ENCODE peak calls at places on chromosome 3, in nine cellular contexts. Y, R, X, T, J, F, D, W and S are unnamed samples.

GRCh38 chr3:150544040-150544439 is 2.3 kb downstream of the SERP1 start:
- DNase-seq in W (no peak), X (peak), R (no peak), J (peak), F (no peak), T (no peak), D (no peak), Y (no peak), S (no peak)

GRCh38 chr3:165491487-165491886 is 295.3 kb upstream of the SLITRK3 start:
- DNase-seq in F (no peak), X (peak), T (no peak), J (peak), R (no peak), W (no peak), Y (no peak), D (no peak), S (no peak)

GRCh38 chr3:182636646-182637045 is 156.7 kb upstream of the ATP11B start:
- DNase-seq in T (no peak), J (peak), X (peak), D (no peak), W (no peak), R (no peak), Y (no peak), F (no peak), S (no peak)

GRCh38 chr3:166471074-166471753 is 634.0 kb upstream of the BCHE start:
- DNase-seq in W (no peak), J (no peak), X (no peak), R (no peak), T (no peak), Y (no peak), D (no peak), F (no peak), S (no peak)

GRCh38 chr3:53702776-53703175 is 143.4 kb downstream of the CHDH start:
- DNase-seq in W (no peak), R (no peak), F (no peak), X (no peak), T (no peak), Y (no peak), D (no peak), J (no peak), S (no peak)

GRCh38 chr3:58528629-58529028 is 8.4 kb downstream of the ACOX2 start:
- DNase-seq in F (peak), X (peak), W (no peak), T (no peak), R (no peak), D (no peak), J (peak), Y (no peak), S (no peak)

GRCh38 chr3:180974286-180974685 is 15.2 kb downstream of the DNAJC19 start:
- DNase-seq in J (no peak), X (peak), F (no peak), R (no peak), Y (no peak), D (no peak), W (no peak), T (no peak), S (no peak)

GRCh38 chr3:55405436-55405835 is 81.7 kb downstream of the WNT5A start:
- DNase-seq in R (no peak), W (peak), D (no peak), X (peak), F (no peak), T (no peak), Y (peak), J (peak), S (no peak)

GRCh38 chr3:52200981-52201679 is 3.2 kb downstream of the ALAS1 start:
- DNase-seq in T (no peak), F (no peak), D (no peak), Y (no peak), W (no peak), J (no peak), R (no peak), X (peak), S (no peak)

GRCh38 chr3:26104856-26105255 is 315.0 kb downstream of the OXSM start:
- DNase-seq in Y (no peak), F (no peak), W (no peak), D (no peak), T (no peak), R (no peak), J (no peak), X (no peak), S (no peak)

GRCh38 chr3:115148142-115148790 is 1.2 kb upstream of the ZBTB20 start:
- DNase-seq in W (peak), R (no peak), F (no peak), D (no peak), Y (no peak), X (no peak), J (peak), T (no peak), S (no peak)

GRCh38 chr3:45343947-45344346 is 44.4 kb upstream of the LARS2 start:
- DNase-seq in X (no peak), T (no peak), W (peak), R (no peak), J (peak), F (no peak), D (no peak), Y (peak), S (no peak)

GRCh38 chr3:118641608-118642007 is 393.0 kb downstream of the IGSF11 start:
- DNase-seq in X (peak), T (no peak), R (no peak), Y (peak), F (no peak), J (no peak), D (no peak), W (peak), S (no peak)

GRCh38 chr3:10524799-10525301 is 19.5 kb upstream of the ATP2B2 start:
- DNase-seq in W (no peak), F (peak), X (no peak), R (no peak), Y (peak), D (no peak), J (no peak), T (no peak), S (no peak)

GRCh38 chr3:140816372-140816771 is 125.3 kb upstream of the SLC25A36 start:
- DNase-seq in R (peak), J (no peak), W (no peak), X (no peak), F (no peak), Y (no peak), T (no peak), D (no peak), S (no peak)

GRCh38 chr3:136893848-136894443 is 31.9 kb downstream of the NCK1 start:
- DNase-seq in F (no peak), Y (no peak), X (peak), D (no peak), T (peak), R (no peak), J (peak), W (peak), S (no peak)

GRCh38 chr3:125394406-125394805 is 19.3 kb upstream of the ZNF148 start:
- DNase-seq in W (no peak), R (no peak), D (no peak), Y (no peak), X (no peak), F (no peak), T (no peak), J (no peak), S (no peak)

GRCh38 chr3:100556656-100557310 is 52.6 kb upstream of the ADGRG7 start:
- DNase-seq in Y (no peak), D (no peak), J (peak), X (peak), F (no peak), T (no peak), W (no peak), R (no peak), S (no peak)

GRCh38 chr3:131591394-131591990 is 88.7 kb upstream of the MRPL3 start:
- DNase-seq in R (no peak), D (no peak), F (no peak), Y (peak), X (peak), J (peak), W (peak), T (no peak), S (no peak)

GRCh38 chr3:16290007-16290826 is 25.2 kb downstream of the OXNAD1 start:
- DNase-seq in F (peak), R (peak), W (peak), J (peak), Y (peak), X (peak), T (peak), D (no peak), S (no peak)

GRCh38 chr3:38453075-38453913 is at the start of gene ACVR2B:
- DNase-seq in J (peak), R (peak), T (peak), F (peak), W (peak), Y (peak), X (peak), D (peak), S (no peak)

GRCh38 chr3:126101521-126101982 is 17.6 kb upstream of the SLC41A3 start:
- DNase-seq in T (no peak), J (no peak), X (no peak), D (no peak), F (no peak), R (peak), Y (peak), W (no peak), S (no peak)

GRCh38 chr3:88712552-88712951 is 394.9 kb upstream of the EPHA3 start:
- DNase-seq in T (no peak), D (no peak), X (peak), Y (no peak), J (no peak), F (no peak), R (no peak), W (no peak), S (no peak)

GRCh38 chr3:27484002-27484844 is at the start of gene SLC4A7:
- DNase-seq in X (peak), T (peak), J (peak), R (peak), Y (peak), F (peak), W (peak), D (peak), S (peak)

GRCh38 chr3:81394656-81395055 is 366.8 kb downstream of the GBE1 start:
- DNase-seq in X (no peak), Y (no peak), F (no peak), J (no peak), D (peak), R (no peak), T (no peak), W (no peak), S (no peak)

GRCh38 chr3:45041666-45042065 is 15.6 kb downstream of the CLEC3B start:
- DNase-seq in T (no peak), X (no peak), Y (no peak), F (no peak), J (no peak), D (no peak), R (no peak), W (no peak), S (no peak)

GRCh38 chr3:109553573-109554371 is 216.4 kb upstream of the DPPA4 start:
- DNase-seq in F (no peak), X (peak), D (no peak), T (no peak), W (no peak), J (no peak), Y (no peak), R (no peak), S (no peak)
- TF ChIP-seq CTCF in F (no peak), X (peak), D (no peak), T (no peak), W (no peak), J (no peak), Y (peak), R (no peak), S (no peak)

GRCh38 chr3:30567139-30567753 is 39.2 kb upstream of the TGFBR2 start:
- DNase-seq in Y (peak), T (no peak), F (no peak), W (no peak), R (no peak), J (no peak), X (no peak), D (no peak), S (no peak)
- TF ChIP-seq CTCF in Y (peak), T (no peak), F (no peak), W (no peak), R (no peak), J (no peak), X (no peak), D (no peak), S (no peak)

GRCh38 chr3:66396888-66397287 is 103.9 kb downstream of the LRIG1 start:
- DNase-seq in F (no peak), W (no peak), R (no peak), Y (peak), T (no peak), D (no peak), J (no peak), X (no peak), S (no peak)
- TF ChIP-seq CTCF in F (no peak), W (no peak), R (no peak), Y (no peak), T (no peak), D (no peak), J (no peak), X (no peak), S (no peak)

GRCh38 chr3:31188112-31188511 is 293.7 kb upstream of the GADL1 start:
- DNase-seq in D (no peak), F (no peak), R (no peak), J (no peak), T (no peak), X (no peak), Y (no peak), W (no peak), S (no peak)

GRCh38 chr3:31187380-31187779 is 292.9 kb upstream of the GADL1 start:
- DNase-seq in R (no peak), X (no peak), W (no peak), D (no peak), F (no peak), J (no peak), Y (no peak), T (no peak), S (no peak)

GRCh38 chr3:31185004-31185357 is 290.5 kb upstream of the GADL1 start:
- DNase-seq in F (no peak), Y (no peak), D (peak), X (no peak), W (no peak), T (no peak), R (no peak), J (peak), S (no peak)

GRCh38 chr3:31184257-31185003 is 290.0 kb upstream of the GADL1 start:
- DNase-seq in F (no peak), W (no peak), J (no peak), D (no peak), X (no peak), T (no peak), R (no peak), Y (no peak), S (no peak)

DNA sequence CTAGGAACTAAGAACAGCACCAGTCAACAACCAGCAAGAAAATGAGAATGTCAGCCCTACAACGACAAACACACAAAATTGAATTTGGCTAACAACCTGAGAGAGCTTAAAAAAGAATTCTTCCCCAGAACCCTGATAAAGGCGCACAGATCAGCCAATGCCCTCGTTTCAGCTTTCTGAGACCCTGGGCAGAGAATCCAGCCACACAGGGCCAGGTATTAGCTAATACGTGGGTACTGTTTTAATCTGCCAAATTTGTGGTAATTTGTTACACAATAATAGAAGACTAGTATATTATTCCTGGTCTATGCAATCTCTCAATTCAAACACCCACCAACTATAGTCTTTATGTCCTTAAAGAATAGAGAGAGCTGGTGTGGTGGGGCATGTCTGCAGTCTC is 291.6 kb upstream of the GADL1 start:
- DNase-seq in D (no peak), J (no peak), Y (no peak), X (no peak), W (no peak), F (no peak), R (no peak), T (no peak), S (no peak)
- TF ChIP-seq CTCF in D (no peak), J (no peak), Y (no peak), X (no peak), W (no peak), F (no peak), R (no peak), T (no peak), S (no peak)

GRCh38 chr3:77319711-77320110 is 279.8 kb downstream of the ROBO2 start:
- DNase-seq in R (no peak), X (peak), T (no peak), Y (peak), J (peak), F (no peak), W (peak), D (no peak), S (no peak)
- TF ChIP-seq CTCF in R (no peak), X (peak), T (peak), Y (peak), J (no peak), F (no peak), W (no peak), D (peak), S (no peak)

DNA sequence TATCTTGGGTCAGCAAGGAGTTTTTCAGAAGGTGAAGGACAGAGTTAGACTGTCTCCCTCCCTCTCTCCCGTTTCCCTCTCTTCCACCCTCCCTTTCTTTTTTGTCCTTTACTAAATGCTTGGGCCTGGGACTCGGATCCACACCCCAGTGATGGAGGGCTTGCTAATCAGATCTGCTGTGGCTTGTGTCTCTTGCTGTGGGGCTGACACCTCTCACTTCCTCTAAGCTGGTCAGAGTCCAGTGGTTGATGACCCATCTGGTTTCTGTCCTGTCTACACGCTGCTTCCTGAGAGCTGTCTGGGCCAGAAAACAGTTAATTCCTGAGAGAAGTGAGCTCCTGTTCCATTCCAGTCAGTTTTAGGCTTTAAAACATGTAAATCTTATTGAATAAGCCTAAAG is 849 bp downstream of the TRAK1 start:
- DNase-seq in F (no peak), R (peak), Y (no peak), X (peak), W (no peak), D (no peak), T (no peak), J (no peak), S (no peak)
- TF ChIP-seq CTCF in F (no peak), R (no peak), Y (no peak), X (no peak), W (no peak), D (no peak), T (no peak), J (no peak), S (no peak)

GRCh38 chr3:179421500-179421899 is 29.8 kb downstream of the GNB4 start:
- DNase-seq in T (no peak), X (peak), F (no peak), R (no peak), Y (peak), D (no peak), J (peak), W (peak), S (no peak)
- TF ChIP-seq CTCF in T (peak), X (peak), F (no peak), R (peak), Y (peak), D (peak), J (peak), W (peak), S (peak)

GRCh38 chr3:1082024-1082633 is 10.7 kb upstream of the CNTN6 start:
- DNase-seq in J (peak), W (peak), F (peak), T (no peak), X (peak), Y (peak), D (no peak), R (no peak), S (no peak)
- TF ChIP-seq CTCF in J (peak), W (peak), F (no peak), T (peak), X (peak), Y (peak), D (peak), R (peak), S (no peak)

DNA sequence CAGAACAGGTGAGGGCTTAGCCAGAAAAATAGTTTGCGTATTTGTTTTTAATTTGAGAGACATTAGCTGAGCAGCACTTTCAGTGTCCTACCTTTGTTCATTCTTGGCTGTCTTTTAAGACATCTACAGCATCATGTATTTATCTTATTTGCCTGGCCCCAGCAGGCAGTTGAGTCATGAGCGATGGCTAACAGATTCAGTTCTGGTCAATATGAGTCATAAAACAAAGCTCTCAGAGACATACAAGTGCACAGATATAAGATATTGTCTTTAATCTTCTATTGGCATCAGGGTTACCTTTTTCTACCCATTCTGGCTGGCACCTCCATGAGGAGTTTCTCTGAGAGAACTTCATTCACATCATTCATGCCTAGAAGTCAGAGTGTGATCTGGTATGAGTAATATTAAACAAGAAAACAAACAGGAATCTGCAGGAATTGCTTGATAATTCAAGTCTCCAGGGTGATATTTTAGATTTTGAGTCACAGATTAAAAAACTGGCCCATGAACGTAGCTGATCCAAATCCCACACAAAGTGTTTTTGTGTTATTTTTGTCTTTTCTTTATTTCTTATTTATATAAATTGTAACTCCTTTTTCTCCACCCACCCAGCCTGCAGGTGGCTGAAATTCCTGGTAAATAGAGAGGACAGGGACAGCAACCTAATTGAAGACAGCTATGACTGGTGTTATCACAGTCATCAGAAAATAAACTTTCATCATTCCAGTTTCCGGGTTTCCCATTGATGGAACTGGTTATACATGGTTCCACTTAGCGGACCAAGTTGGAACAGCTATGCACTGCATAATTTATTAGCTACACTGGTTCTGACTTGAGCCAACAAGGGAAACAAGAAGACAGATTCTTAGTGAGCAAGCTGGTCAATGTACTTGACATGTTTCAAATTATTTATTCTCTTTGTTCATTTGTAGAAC is 47.3 kb downstream of the PLSCR2 start:
- DNase-seq in X (peak), Y (no peak), W (peak), F (no peak), J (no peak), D (no peak), R (no peak), T (no peak), S (no peak)
- TF ChIP-seq CTCF in X (no peak), Y (no peak), W (no peak), F (no peak), J (no peak), D (no peak), R (no peak), T (no peak), S (no peak)